ENCODE peak calls at places on chromosome 17, in four cellular contexts. R is A549, W is H1, K is HepG2. N is an unnamed sample.

GRCh38 chr17:39736319-39737165 is 1.2 kb upstream of the GRB7 start:
- DNase-seq in K (peak; percentile 90), W (no peak), R (peak; percentile 66), N (peak; percentile 50)

GRCh38 chr17:50480854-50481490 is 2.3 kb downstream of the RSAD1 start:
- DNase-seq in R (no peak), K (no peak), W (no peak), N (no peak)

GRCh38 chr17:1473170-1473569 is 17.1 kb upstream of the CRK start:
- DNase-seq in K (no peak), W (no peak), R (no peak), N (no peak)

GRCh38 chr17:29514792-29515191 is 52.0 kb downstream of the ABHD15 start:
- DNase-seq in W (no peak), K (no peak), R (no peak), N (no peak)

GRCh38 chr17:46795379-46795952 is 23.0 kb downstream of the WNT3 start:
- DNase-seq in R (peak; percentile 67), W (no peak), K (peak; percentile 54), N (peak; percentile 94)

GRCh38 chr17:1643999-1644492 is 1.5 kb downstream of the SCARF1 start:
- DNase-seq in W (no peak), K (no peak), R (no peak), N (no peak)

GRCh38 chr17:44200478-44201155 is 933 bp upstream of the ATXN7L3 start:
- DNase-seq in K (peak; percentile 38), R (no peak), W (no peak), N (no peak)

GRCh38 chr17:4782652-4783051 is 3.5 kb downstream of the VMO1 start:
- DNase-seq in R (no peak), K (no peak), W (peak; percentile 54), N (peak; percentile 67)

GRCh38 chr17:32798938-32799337 is 78.0 kb downstream of the MYO1D start:
- DNase-seq in R (no peak), K (no peak), W (no peak), N (no peak)

GRCh38 chr17:41073676-41074075 is 8.0 kb upstream of the KRTAP2-4 start:
- DNase-seq in R (no peak), W (no peak), K (no peak), N (no peak)

GRCh38 chr17:55730380-55730779 is 7.7 kb upstream of the TMEM100 start:
- DNase-seq in W (no peak), K (no peak), R (no peak), N (no peak)

GRCh38 chr17:64074704-64075484 is 54.5 kb upstream of the ICAM2 start:
- DNase-seq in R (peak; percentile 92), W (no peak), K (peak; percentile 82), N (no peak)

GRCh38 chr17:35812456-35812855 is 3.2 kb downstream of the TAF15 start:
- DNase-seq in W (no peak), K (no peak), R (no peak), N (no peak)

GRCh38 chr17:44900894-44901293 is 1.6 kb upstream of the EFTUD2 start:
- DNase-seq in W (no peak), K (no peak), R (peak; percentile 58), N (no peak)

GRCh38 chr17:59892251-59892848 is 393 bp downstream of the TUBD1 start:
- DNase-seq in R (peak; percentile 24), W (no peak), K (no peak), N (peak; percentile 70)

GRCh38 chr17:45708707-45709290 is 75.3 kb upstream of the CRHR1 start:
- DNase-seq in R (no peak), W (no peak), K (no peak), N (no peak)

GRCh38 chr17:49992191-49992932 is 2.7 kb downstream of the DLX3 start:
- DNase-seq in W (peak; percentile 47), K (no peak), R (no peak), N (no peak)

GRCh38 chr17:17042851-17043667 is 802 bp downstream of the MPRIP start:
- DNase-seq in K (no peak), R (no peak), W (no peak), N (no peak)

GRCh38 chr17:27659685-27660084 is 28.7 kb downstream of the LGALS9 start:
- DNase-seq in R (no peak), W (no peak), K (no peak), N (no peak)

GRCh38 chr17:63704836-63705235 is 4.9 kb upstream of the LIMD2 start:
- DNase-seq in K (no peak), W (no peak), R (no peak), N (no peak)

GRCh38 chr17:28747046-28747691 is 3.4 kb downstream of the TRAF4 start:
- DNase-seq in W (no peak), R (no peak), K (no peak), N (peak; percentile 42)

GRCh38 chr17:2395258-2396170 is 5.3 kb downstream of the MNT start:
- DNase-seq in W (no peak), R (peak; percentile 92), K (peak; percentile 30), N (no peak)

GRCh38 chr17:63774141-63774981 is at the start of gene DDX42:
- DNase-seq in R (peak; percentile 77), K (peak; percentile 64), W (no peak), N (peak; percentile 61)

GRCh38 chr17:42676424-42677011 is at the start of gene PLEKHH3:
- DNase-seq in W (peak; percentile 85), K (no peak), R (no peak), N (no peak)

GRCh38 chr17:44933824-44934744 is 13.5 kb downstream of the KIF18B start:
- DNase-seq in W (no peak), R (no peak), K (no peak), N (no peak)

GRCh38 chr17:39867084-39867890 is 715 bp upstream of the ZPBP2 start:
- DNase-seq in K (no peak), W (no peak), R (no peak), N (no peak)

GRCh38 chr17:40371261-40371929 is 6.9 kb upstream of the GJD3 start:
- DNase-seq in K (peak; percentile 31), W (no peak), R (peak; percentile 70), N (peak; percentile 70)

GRCh38 chr17:29846298-29846697 is 83.7 kb downstream of the SSH2 start:
- DNase-seq in K (no peak), W (no peak), R (no peak), N (no peak)

GRCh38 chr17:21379080-21379711 is 3.0 kb downstream of the KCNJ12 start:
- DNase-seq in K (no peak), R (no peak), W (no peak), N (no peak)
- TF ChIP-seq RNF2 in K (no peak), R (no peak), W (no peak), N (no peak)

GRCh38 chr17:34176440-34176839 is 78.6 kb upstream of the CCL2 start:
- DNase-seq in K (no peak), W (no peak), R (no peak), N (no peak)
- TF ChIP-seq RNF2 in K (no peak), W (no peak), R (no peak), N (no peak)

DNA sequence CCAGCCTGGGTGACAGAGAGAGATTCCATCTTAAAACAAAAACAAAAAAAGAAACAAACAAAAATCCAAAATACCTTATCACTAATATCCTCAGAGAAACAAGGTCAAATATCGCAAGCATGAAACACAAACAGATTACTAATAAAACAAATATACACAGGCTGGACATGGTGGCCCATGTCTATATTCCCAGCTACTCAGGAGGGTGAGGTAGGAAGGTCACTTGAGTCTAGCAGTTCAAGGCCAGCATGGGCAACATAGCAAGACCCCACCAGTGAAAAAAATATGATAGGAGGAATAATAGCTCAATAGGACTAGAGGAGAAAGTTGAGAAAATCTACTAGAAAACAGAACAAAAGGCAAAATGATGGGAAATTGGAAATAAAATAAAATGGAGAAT is 6.9 kb upstream of the ALOX15B start:
- DNase-seq in K (no peak), R (peak; percentile 24), W (no peak), N (no peak)
- TF ChIP-seq RNF2 in K (no peak), R (no peak), W (no peak), N (no peak)

GRCh38 chr17:77814091-77814772 is 144.3 kb upstream of the TNRC6C start:
- DNase-seq in W (no peak), R (no peak), K (no peak), N (no peak)

GRCh38 chr17:77808663-77809425 is 149.7 kb upstream of the TNRC6C start:
- DNase-seq in K (no peak), W (no peak), R (no peak), N (no peak)

GRCh38 chr17:77810536-77810935 is 148.0 kb upstream of the TNRC6C start:
- DNase-seq in R (no peak), K (no peak), W (no peak), N (no peak)

GRCh38 chr17:77809814-77810213 is 148.7 kb upstream of the TNRC6C start:
- DNase-seq in W (no peak), R (no peak), K (no peak), N (no peak)

GRCh38 chr17:77811521-77811920 is 147.0 kb upstream of the TNRC6C start:
- DNase-seq in K (no peak), R (no peak), W (no peak), N (no peak)
- TF ChIP-seq RNF2 in K (no peak), R (no peak), W (no peak), N (no peak)

GRCh38 chr17:14301279-14301760 is 439 bp downstream of the HS3ST3B1 start:
- DNase-seq in R (no peak), K (no peak), W (no peak), N (peak; percentile 26)

GRCh38 chr17:14303343-14304221 is 2.7 kb downstream of the HS3ST3B1 start:
- DNase-seq in W (peak; percentile 64), R (no peak), K (no peak), N (peak; percentile 18)

GRCh38 chr17:14304222-14304844 is 3.5 kb downstream of the HS3ST3B1 start:
- DNase-seq in R (no peak), K (no peak), W (peak; percentile 39), N (no peak)

GRCh38 chr17:14301761-14302401 is 1.0 kb downstream of the HS3ST3B1 start:
- DNase-seq in R (peak; percentile 29), K (no peak), W (peak; percentile 63), N (peak; percentile 37)

DNA sequence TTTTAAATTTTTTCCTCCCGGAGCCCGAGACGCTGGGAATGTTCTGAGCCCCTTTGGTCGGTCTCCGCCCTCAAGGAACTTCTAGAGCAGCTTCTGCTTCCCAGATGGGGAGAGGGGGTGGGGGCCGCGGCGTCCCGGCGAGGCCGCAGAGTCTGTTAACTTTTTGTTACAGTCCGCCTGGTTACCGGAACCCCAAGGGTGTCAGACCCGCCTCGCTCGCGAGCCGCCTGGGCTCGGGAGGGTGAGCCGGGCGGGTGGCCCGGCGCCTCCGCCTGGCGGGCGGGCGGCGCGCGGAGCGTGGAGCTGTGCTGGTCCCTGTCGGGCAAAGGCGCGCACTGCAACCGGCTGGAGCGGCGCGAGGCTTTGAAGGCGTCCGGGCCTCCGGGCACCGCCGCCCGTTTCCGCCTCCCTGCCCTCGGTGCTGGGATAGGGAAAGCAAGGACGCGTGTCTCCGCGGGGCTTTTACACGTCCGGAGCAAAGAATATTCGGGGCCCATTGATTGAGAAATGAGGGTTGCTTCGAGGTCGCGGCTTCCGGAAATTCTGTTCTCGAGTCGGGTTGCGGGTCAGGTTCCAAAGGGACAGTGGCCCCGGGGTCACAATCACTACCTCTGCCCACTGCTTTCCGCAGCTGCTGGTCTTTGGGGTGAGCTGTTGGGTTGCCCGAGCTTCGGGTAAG is 1.7 kb downstream of the HS3ST3B1 start:
- DNase-seq in K (peak; percentile 48), R (peak; percentile 80), W (peak; percentile 86), N (peak; percentile 83)
- TF ChIP-seq RNF2 in K (no peak), R (no peak), W (no peak), N (no peak)

DNA sequence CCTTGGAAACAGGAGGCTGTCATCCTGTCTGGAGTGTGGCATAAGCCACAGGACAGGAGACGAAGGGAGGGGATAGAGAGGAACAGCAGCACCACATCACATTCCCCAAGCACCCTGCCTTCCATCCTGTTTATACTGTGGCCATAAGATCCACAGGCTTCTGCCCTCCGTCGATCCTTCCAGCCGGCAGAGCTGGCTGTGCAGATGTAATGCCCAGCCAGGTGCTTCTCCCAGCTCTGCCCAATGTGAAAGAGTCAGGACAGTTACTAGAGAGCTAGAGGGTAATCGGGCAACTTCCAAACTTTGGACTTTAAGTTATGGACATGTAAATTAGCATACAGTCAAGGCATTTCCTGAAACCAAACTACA is 368.4 kb downstream of the SOX9 start:
- DNase-seq in W (no peak), K (peak; percentile 67), R (no peak), N (no peak)
- TF ChIP-seq RNF2 in W (no peak), K (no peak), R (no peak), N (no peak)